ENCODE peak calls at places on chromosome 11, in nine cellular contexts. V is AG10803, A is upper lobe of right lung, H is hepatocyte, R is body of pancreas, P is neural crest cell, N is HFF-Myc, W is nephron progenitor cell, O is epithelial cell of esophagus. E is an unnamed sample.

GRCh38 chr11:10838906-10839305 is 18.9 kb downstream of the ZBED5 start:
- DNase-seq in H (no peak), P (no peak), V (no peak), R (no peak), N (no peak), W (no peak), A (no peak), O (no peak), E (no peak)

GRCh38 chr11:67167715-67168114 is 48.7 kb downstream of the KDM2A start:
- DNase-seq in A (no peak), H (no peak), V (no peak), N (no peak), W (no peak), R (no peak), O (no peak), P (no peak), E (no peak)

GRCh38 chr11:29452131-29452530 is 564.7 kb downstream of the KCNA4 start:
- DNase-seq in N (no peak), O (peak), P (no peak), R (no peak), W (no peak), A (no peak), H (no peak), V (peak), E (no peak)

GRCh38 chr11:2100361-2101170 is 38.6 kb downstream of the IGF2 start:
- DNase-seq in W (no peak), H (no peak), V (no peak), R (peak), N (no peak), P (no peak), A (peak), O (no peak), E (no peak)

GRCh38 chr11:68664141-68664540 is 20.2 kb upstream of the GAL start:
- DNase-seq in A (peak), O (no peak), P (no peak), R (no peak), N (no peak), W (no peak), V (no peak), H (no peak), E (no peak)

GRCh38 chr11:44570411-44571155 is 5.1 kb downstream of the CD82 start:
- DNase-seq in A (no peak), V (no peak), N (no peak), R (no peak), W (no peak), P (no peak), O (no peak), H (no peak), E (no peak)

GRCh38 chr11:76224461-76225121 is 18.3 kb upstream of the WNT11 start:
- DNase-seq in V (no peak), O (no peak), W (no peak), A (no peak), R (no peak), N (no peak), H (no peak), P (no peak), E (no peak)

GRCh38 chr11:75100314-75100713 is 3.6 kb upstream of the OR2AT4 start:
- DNase-seq in N (peak), R (no peak), P (no peak), V (peak), H (no peak), O (peak), A (no peak), W (no peak), E (no peak)

GRCh38 chr11:3382613-3383275 is 3.8 kb upstream of the ZNF195 start:
- DNase-seq in R (no peak), V (no peak), H (no peak), A (no peak), W (no peak), N (no peak), O (no peak), P (no peak), E (no peak)

GRCh38 chr11:34640050-34640971 is 19.4 kb downstream of the EHF start:
- DNase-seq in A (peak), N (no peak), V (no peak), P (no peak), W (no peak), O (peak), H (peak), R (peak), E (no peak)

GRCh38 chr11:134464196-134464595 is 52.2 kb upstream of the B3GAT1 start:
- DNase-seq in R (no peak), W (no peak), V (no peak), H (no peak), O (no peak), A (no peak), P (no peak), N (no peak), E (no peak)

GRCh38 chr11:19872526-19873135 is 160.0 kb downstream of the NAV2 start:
- DNase-seq in V (no peak), R (no peak), P (no peak), A (no peak), H (no peak), W (no peak), N (no peak), O (peak), E (no peak)

GRCh38 chr11:15969281-15969680 is 387.1 kb downstream of the SOX6 start:
- DNase-seq in N (peak), R (peak), P (no peak), A (no peak), H (peak), V (peak), W (no peak), O (peak), E (peak)

GRCh38 chr11:55969845-55970244 is at the start of gene OR10AG1:
- DNase-seq in V (no peak), O (no peak), A (no peak), N (no peak), W (no peak), H (no peak), P (no peak), R (no peak), E (no peak)

GRCh38 chr11:61769169-61769920 is 16.9 kb downstream of the MYRF start:
- DNase-seq in V (no peak), R (peak), W (peak), O (no peak), H (peak), P (no peak), A (peak), N (no peak), E (no peak)

GRCh38 chr11:87391501-87391900 is 353.8 kb downstream of the TMEM135 start:
- DNase-seq in R (no peak), N (no peak), W (no peak), A (no peak), O (no peak), H (no peak), V (peak), P (no peak), E (no peak)

GRCh38 chr11:86097965-86098364 is 29.1 kb upstream of the PICALM start:
- DNase-seq in P (no peak), R (no peak), A (no peak), N (no peak), O (no peak), V (no peak), H (no peak), W (no peak), E (no peak)

GRCh38 chr11:124717421-124717785 is 22.3 kb upstream of the NRGN start:
- DNase-seq in N (no peak), R (no peak), P (no peak), H (no peak), A (no peak), O (peak), W (no peak), V (no peak), E (no peak)

GRCh38 chr11:110098645-110099044 is 5.5 kb downstream of the ZC3H12C start:
- DNase-seq in P (no peak), W (no peak), H (no peak), N (no peak), V (no peak), O (peak), R (no peak), A (no peak), E (no peak)

GRCh38 chr11:111406091-111406490 is 27.0 kb upstream of the POU2AF1 start:
- DNase-seq in W (no peak), P (no peak), O (no peak), V (no peak), N (no peak), A (no peak), H (no peak), R (no peak), E (no peak)

GRCh38 chr11:85955531-85955930 is 100.3 kb downstream of the CCDC83 start:
- DNase-seq in O (no peak), H (no peak), N (no peak), P (no peak), A (no peak), R (no peak), W (no peak), V (peak), E (no peak)

GRCh38 chr11:65298655-65299179 is 15.9 kb upstream of the CDC42EP2 start:
- DNase-seq in P (no peak), H (peak), W (no peak), O (no peak), A (no peak), V (peak), N (no peak), R (peak), E (no peak)

GRCh38 chr11:122319842-122320555 is 204.0 kb upstream of the BLID start:
- DNase-seq in R (no peak), P (peak), N (no peak), V (no peak), O (no peak), W (peak), H (no peak), A (no peak), E (no peak)

GRCh38 chr11:47908198-47908597 is 60.0 kb upstream of the NUP160 start:
- DNase-seq in R (no peak), N (no peak), V (peak), A (no peak), P (no peak), W (no peak), O (peak), H (peak), E (no peak)

GRCh38 chr11:96095884-96096301 is 172.0 kb upstream of the MTMR2 start:
- DNase-seq in P (no peak), O (peak), A (no peak), R (peak), N (no peak), H (peak), W (no peak), V (no peak), E (no peak)

GRCh38 chr11:103648670-103649400 is 387.6 kb upstream of the DDI1 start:
- DNase-seq in A (no peak), N (no peak), R (no peak), O (peak), H (no peak), P (no peak), V (peak), W (no peak), E (no peak)

GRCh38 chr11:8213390-8213789 is 44.6 kb upstream of the RIC3 start:
- DNase-seq in R (no peak), N (no peak), A (no peak), P (no peak), V (no peak), W (no peak), H (no peak), O (no peak), E (no peak)

GRCh38 chr11:8207080-8208000 is 38.5 kb upstream of the RIC3 start:
- DNase-seq in V (peak), W (no peak), R (no peak), N (peak), A (no peak), O (no peak), P (no peak), H (no peak), E (no peak)

GRCh38 chr11:8206251-8207079 is 37.6 kb upstream of the RIC3 start:
- DNase-seq in N (no peak), H (no peak), P (no peak), R (peak), A (no peak), W (no peak), O (no peak), V (no peak), E (no peak)

GRCh38 chr11:8205566-8205965 is 36.7 kb upstream of the RIC3 start:
- DNase-seq in R (no peak), V (no peak), P (no peak), A (no peak), O (no peak), N (no peak), W (no peak), H (no peak), E (no peak)

GRCh38 chr11:8209208-8209807 is 40.5 kb upstream of the RIC3 start:
- DNase-seq in A (no peak), W (no peak), R (no peak), O (no peak), H (no peak), V (no peak), N (no peak), P (no peak), E (peak)
- TF ChIP-seq CTCF in A (peak), W (no peak), R (peak), O (peak), H (peak), V (peak), N (peak), P (peak), E (peak)

GRCh38 chr11:36622431-36623136 is 24.5 kb upstream of the RAG2 start:
- DNase-seq in H (peak), R (no peak), W (no peak), V (peak), O (peak), P (no peak), A (no peak), N (peak), E (peak)
- TF ChIP-seq CTCF in H (peak), R (peak), W (peak), V (peak), O (peak), P (peak), A (peak), N (peak), E (peak)

DNA sequence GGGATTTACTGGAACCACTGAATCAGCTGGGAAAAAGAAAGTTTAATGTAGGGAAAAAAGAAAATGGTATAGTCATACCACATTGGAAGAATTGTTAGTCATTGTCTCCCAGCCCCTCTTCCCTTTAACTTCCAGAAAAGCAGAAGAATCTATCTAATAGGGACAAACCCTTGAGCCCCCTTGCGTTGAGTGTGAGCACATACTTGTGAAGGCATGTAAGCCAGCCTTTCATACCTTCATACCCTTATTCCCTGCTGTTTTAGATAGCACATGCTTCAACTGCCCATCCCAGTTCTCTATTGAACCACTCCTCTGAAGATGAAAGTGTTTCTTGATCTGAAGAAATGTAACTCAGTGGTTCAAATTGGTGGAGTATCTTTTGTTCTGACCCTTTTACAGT is 6.6 kb downstream of the TREH start:
- DNase-seq in V (no peak), A (no peak), O (no peak), P (no peak), N (no peak), R (no peak), H (peak), W (no peak), E (no peak)
- TF ChIP-seq CTCF in V (peak), A (no peak), O (no peak), P (peak), N (peak), R (no peak), H (no peak), W (no peak), E (no peak)

GRCh38 chr11:91513734-91514133 is 710.9 kb upstream of the FAT3 start:
- DNase-seq in V (no peak), R (no peak), W (no peak), N (no peak), H (no peak), P (no peak), O (no peak), A (no peak), E (no peak)
- TF ChIP-seq CTCF in V (no peak), R (no peak), W (peak), N (no peak), H (peak), P (peak), O (peak), A (no peak), E (peak)

DNA sequence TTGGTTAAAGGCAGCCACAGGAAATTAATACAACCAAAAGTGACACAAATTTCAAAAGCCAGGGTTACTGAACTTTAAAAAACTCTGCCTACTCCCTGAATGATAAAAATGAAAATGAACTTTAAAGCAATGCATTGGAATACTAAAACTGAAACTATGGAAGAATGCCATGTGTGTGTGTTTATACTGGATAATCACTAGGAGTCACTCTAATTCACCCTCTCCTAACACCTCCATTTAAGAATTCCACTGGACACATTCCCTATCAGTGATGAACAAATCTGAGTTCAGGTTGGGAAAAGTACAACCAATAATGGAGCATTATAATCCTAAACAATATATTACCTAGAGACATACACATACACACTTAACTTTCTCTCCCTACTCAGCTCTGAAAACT is 27.5 kb upstream of the PLAAT3 start:
- DNase-seq in O (no peak), V (peak), P (no peak), A (no peak), N (no peak), W (no peak), H (no peak), R (no peak), E (no peak)
- TF ChIP-seq CTCF in O (no peak), V (no peak), P (no peak), A (no peak), N (no peak), W (no peak), H (no peak), R (no peak), E (no peak)

GRCh38 chr11:102367364-102367763 is 20.4 kb downstream of the BIRC2 start:
- DNase-seq in H (peak), O (peak), P (no peak), R (no peak), N (no peak), V (peak), A (no peak), W (no peak), E (no peak)
- TF ChIP-seq CTCF in H (peak), O (no peak), P (no peak), R (no peak), N (no peak), V (peak), A (no peak), W (no peak), E (peak)

E was measured in DND-41.